ENCODE peak calls at places on chromosomes 2 and 18, in seven cellular contexts. K is activated CD4-positive, CD25-positive, alpha-beta regulatory T cell treated with anti-CD3 and anti-CD28 coated beads, Interleukin-2, amount 50 U/mL, for 72 hours; A is tibial nerve; L is HEK293T; S is HCT116; F is hypothalamus; P is stimulated activated CD8-positive, alpha-beta memory T cell treated with anti-CD3 and anti-CD28 coated beads, Interleukin-12 subunit alpha, Interleukin-12 subunit beta, amount 100 ng/mL, for 4 hours. U is an unnamed sample.

GRCh38 chr18:77077401-77077800 is 55.2 kb downstream of the MBP start:
- DNase-seq in K (no peak), A (no peak), L (no peak), S (no peak), F (no peak), P (no peak), U (no peak)

GRCh38 chr2:12928197-12928596 is 211.5 kb downstream of the TRIB2 start:
- DNase-seq in K (no peak), A (no peak), L (no peak), S (no peak), F (no peak), P (no peak), U (no peak)

GRCh38 chr2:231590614-231591013 is 2.0 kb upstream of the TEX44 start:
- DNase-seq in K (no peak), A (no peak), L (no peak), S (no peak), F (no peak), P (no peak), U (no peak)

GRCh38 chr2:232632904-232633412 is 446 bp upstream of the EFHD1 start:
- DNase-seq in K (no peak), A (peak), L (no peak), S (no peak), F (peak), P (no peak), U (peak)

GRCh38 chr2:159362816-159363251 is 76.3 kb upstream of the WDSUB1 start:
- DNase-seq in K (no peak), A (no peak), L (no peak), S (no peak), F (no peak), P (no peak), U (no peak)

GRCh38 chr2:162964513-162964912 is 125.9 kb upstream of the KCNH7 start:
- DNase-seq in K (no peak), A (no peak), L (no peak), S (no peak), F (no peak), P (no peak), U (no peak)

GRCh38 chr2:129554373-129554772 is 425.1 kb upstream of the RAB6C start:
- DNase-seq in K (no peak), A (no peak), L (no peak), S (no peak), F (no peak), P (no peak), U (no peak)

GRCh38 chr2:39469807-39470206 is 32.7 kb upstream of the MAP4K3 start:
- DNase-seq in K (no peak), A (no peak), L (no peak), S (no peak), F (no peak), P (no peak), U (no peak)

GRCh38 chr2:127153691-127154158 is 46.8 kb upstream of the BIN1 start:
- DNase-seq in K (no peak), A (no peak), L (peak), S (no peak), F (peak), P (no peak), U (peak)

GRCh38 chr18:78106946-78107345 is 857.3 kb downstream of the GALR1 start:
- DNase-seq in K (no peak), A (no peak), L (no peak), S (no peak), F (no peak), P (no peak), U (no peak)

GRCh38 chr2:25453199-25453903 is 111.6 kb upstream of the DNMT3A start:
- DNase-seq in K (no peak), A (no peak), L (no peak), S (no peak), F (no peak), P (no peak), U (no peak)

GRCh38 chr2:39188958-39189499 is 54.7 kb downstream of the CDKL4 start:
- DNase-seq in K (no peak), A (no peak), L (no peak), S (no peak), F (no peak), P (no peak), U (no peak)

GRCh38 chr18:56505293-56505692 is 133.1 kb downstream of the TXNL1 start:
- DNase-seq in K (no peak), A (no peak), L (no peak), S (no peak), F (no peak), P (no peak), U (no peak)

GRCh38 chr18:57705861-57706590 is 84.4 kb upstream of the NARS1 start:
- DNase-seq in K (no peak), A (no peak), L (no peak), S (no peak), F (no peak), P (no peak), U (no peak)

GRCh38 chr2:169362346-169363026 is at the start of gene LRP2:
- DNase-seq in K (peak), A (no peak), L (peak), S (no peak), F (peak), P (no peak), U (no peak)

GRCh38 chr2:230924092-230924469 is 961 bp downstream of the GPR55 start:
- DNase-seq in K (no peak), A (no peak), L (no peak), S (no peak), F (no peak), P (no peak), U (no peak)

GRCh38 chr2:232444409-232445148 is 11.4 kb upstream of the ALPI start:
- DNase-seq in K (peak), A (no peak), L (peak), S (peak), F (peak), P (peak), U (no peak)

GRCh38 chr2:88590998-88591613 is 36.2 kb downstream of the EIF2AK3 start:
- DNase-seq in K (no peak), A (peak), L (peak), S (peak), F (peak), P (no peak), U (peak)

GRCh38 chr2:150888337-150888736 is 373.3 kb downstream of the RBM43 start:
- DNase-seq in K (no peak), A (no peak), L (no peak), S (no peak), F (no peak), P (no peak), U (no peak)

GRCh38 chr2:215107229-215108056 is 31.0 kb downstream of the ABCA12 start:
- DNase-seq in K (no peak), A (no peak), L (no peak), S (no peak), F (no peak), P (no peak), U (no peak)

GRCh38 chr2:128798502-128799283 is 480.0 kb upstream of the HS6ST1 start:
- DNase-seq in K (no peak), A (no peak), L (no peak), S (no peak), F (no peak), P (no peak), U (no peak)

GRCh38 chr2:151029406-151030157 is 232.1 kb downstream of the RBM43 start:
- DNase-seq in K (no peak), A (no peak), L (no peak), S (no peak), F (no peak), P (no peak), U (no peak)

GRCh38 chr2:208373460-208374089 is 33.0 kb upstream of the PTH2R start:
- DNase-seq in K (no peak), A (peak), L (peak), S (peak), F (peak), P (no peak), U (no peak)

GRCh38 chr2:156322681-156323211 is 9.8 kb downstream of the NR4A2 start:
- DNase-seq in K (no peak), A (no peak), L (no peak), S (no peak), F (no peak), P (no peak), U (no peak)

GRCh38 chr18:47331641-47332040 is 80.2 kb upstream of the SKOR2 start:
- DNase-seq in K (no peak), A (no peak), L (no peak), S (no peak), F (no peak), P (no peak), U (no peak)

GRCh38 chr2:118992740-118993391 is 50.9 kb downstream of the MARCO start:
- DNase-seq in K (no peak), A (no peak), L (no peak), S (no peak), F (no peak), P (peak), U (no peak)

GRCh38 chr2:204898928-204899640 is 353.8 kb downstream of the PARD3B start:
- DNase-seq in K (no peak), A (no peak), L (no peak), S (no peak), F (no peak), P (no peak), U (no peak)

GRCh38 chr18:30334781-30335180 is 707.8 kb downstream of the DSC3 start:
- DNase-seq in K (no peak), A (no peak), L (no peak), S (no peak), F (no peak), P (no peak), U (no peak)

GRCh38 chr18:69469444-69469919 is 68.8 kb downstream of the DOK6 start:
- DNase-seq in K (peak), A (no peak), L (peak), S (peak), F (no peak), P (no peak), U (no peak)

GRCh38 chr2:241040081-241040803 is 41.8 kb downstream of the SNED1 start:
- DNase-seq in K (no peak), A (no peak), L (no peak), S (no peak), F (no peak), P (no peak), U (no peak)

GRCh38 chr2:5908030-5908429 is 215.8 kb downstream of the SOX11 start:
- DNase-seq in K (no peak), A (no peak), L (no peak), S (no peak), F (no peak), P (no peak), U (no peak)

GRCh38 chr2:241558532-241559488 is at the start of gene BOK:
- DNase-seq in K (no peak), A (no peak), L (no peak), S (peak), F (peak), P (no peak), U (peak)

GRCh38 chr2:108139521-108139920 is 100.2 kb upstream of the SULT1C3 start:
- DNase-seq in K (no peak), A (no peak), L (no peak), S (no peak), F (no peak), P (no peak), U (no peak)

GRCh38 chr18:3603460-3604259 is 153.7 kb downstream of the TGIF1 start:
- DNase-seq in K (no peak), A (no peak), L (no peak), S (peak), F (peak), P (no peak), U (no peak)

GRCh38 chr2:209960676-209961630 is 41.5 kb upstream of the RPE start:
- DNase-seq in K (no peak), A (peak), L (peak), S (peak), F (peak), P (no peak), U (no peak)

GRCh38 chr2:119246884-119247843 is 23.5 kb downstream of the STEAP3 start:
- DNase-seq in K (no peak), A (no peak), L (no peak), S (no peak), F (no peak), P (no peak), U (no peak)